ENCODE peak calls at places on chromosomes 11 and 22, in five cellular contexts. G is cardiac muscle cell; Q is CD8-positive, alpha-beta memory T cell; E is stomach; P is heart right ventricle. U is an unnamed sample. For H3K36me3, the result is how much of the 10 kb centered on the place peaks cover.

GRCh38 chr22:28983190-28983589 is 78.4 kb downstream of the C22orf31 start:
- DNase-seq in Q (no peak), E (no peak), P (no peak), G (no peak), U (no peak)

GRCh38 chr11:64078905-64079304 is 43.2 kb downstream of the FLRT1 start:
- DNase-seq in G (no peak), P (peak), Q (no peak), E (no peak), U (no peak)

GRCh38 chr11:122748968-122749687 is 89.2 kb upstream of the CRTAM start:
- DNase-seq in Q (no peak), P (peak), G (peak), E (no peak), U (peak)

GRCh38 chr11:61650781-61651571 is 29.2 kb upstream of the DAGLA start:
- DNase-seq in E (no peak), Q (no peak), P (no peak), G (peak), U (no peak)

GRCh38 chr11:61797263-61797944 is 4.7 kb downstream of the FEN1 start:
- DNase-seq in G (peak), E (peak), Q (peak), P (peak), U (peak)

GRCh38 chr11:63872833-63873201 is 33.9 kb downstream of the MARK2 start:
- DNase-seq in P (no peak), Q (no peak), G (no peak), E (no peak), U (no peak)

GRCh38 chr11:17013548-17014320 is 480 bp downstream of the PLEKHA7 start:
- DNase-seq in E (peak), P (no peak), Q (peak), G (peak), U (no peak)

GRCh38 chr11:34345012-34345804 is 12.6 kb downstream of the ABTB2 start:
- DNase-seq in Q (no peak), P (no peak), E (peak), G (no peak), U (peak)

GRCh38 chr11:6468712-6469495 is 4.8 kb downstream of the TRIM3 start:
- DNase-seq in P (peak), G (peak), E (peak), Q (no peak), U (peak)

GRCh38 chr11:7321708-7322448 is 70.2 kb downstream of the SYT9 start:
- DNase-seq in E (no peak), P (no peak), Q (no peak), G (no peak), U (no peak)

GRCh38 chr11:76891285-76891684 is 30.6 kb downstream of the ACER3 start:
- DNase-seq in E (no peak), G (no peak), Q (no peak), P (no peak), U (no peak)

GRCh38 chr11:70532066-70532440 is 133.7 kb downstream of the CTTN start:
- DNase-seq in E (no peak), G (peak), P (no peak), Q (no peak), U (no peak)

GRCh38 chr11:81159900-81160299 is 1573.8 kb downstream of the FAM181B start:
- DNase-seq in G (no peak), E (no peak), P (no peak), Q (no peak), U (no peak)

GRCh38 chr11:116413861-116414260 is 358.9 kb downstream of the BUD13 start:
- DNase-seq in E (no peak), G (no peak), Q (no peak), P (no peak), U (no peak)

GRCh38 chr11:35541621-35542375 is 16.4 kb upstream of the PAMR1 start:
- DNase-seq in G (no peak), Q (no peak), P (peak), E (no peak), U (peak)

GRCh38 chr22:26404851-26405357 is 24.2 kb upstream of the ASPHD2 start:
- DNase-seq in E (no peak), G (no peak), Q (no peak), P (no peak), U (no peak)

GRCh38 chr11:57214087-57214395 is 23.0 kb downstream of the APLNR start:
- DNase-seq in Q (no peak), E (no peak), G (no peak), P (no peak), U (no peak)

GRCh38 chr11:91248199-91248807 is 976.3 kb upstream of the FAT3 start:
- DNase-seq in E (peak), Q (no peak), P (peak), G (peak), U (peak)

GRCh38 chr11:110772863-110773262 is 60.6 kb upstream of the ARHGAP20 start:
- DNase-seq in Q (no peak), P (no peak), G (no peak), E (no peak), U (no peak)

GRCh38 chr11:111736191-111736590 is 30.0 kb downstream of the PPP2R1B start:
- DNase-seq in G (no peak), Q (no peak), E (no peak), P (no peak), U (peak)

GRCh38 chr22:17920145-17920605 is 104.2 kb downstream of the MICAL3 start:
- DNase-seq in G (peak), Q (no peak), P (peak), E (peak), U (peak)
- H3K4me3 ChIP-seq in G (no peak), Q (no peak), P (peak), E (no peak), U (no peak)

GRCh38 chr11:47924184-47924671 is 56.1 kb upstream of the PTPRJ start:
- DNase-seq in G (no peak), P (no peak), E (peak), Q (no peak), U (peak)

GRCh38 chr11:47923667-47924066 is 56.7 kb upstream of the PTPRJ start:
- DNase-seq in Q (no peak), P (peak), G (peak), E (peak), U (no peak)

GRCh38 chr11:47932544-47932943 is 47.8 kb upstream of the PTPRJ start:
- DNase-seq in E (no peak), G (no peak), Q (no peak), P (no peak), U (no peak)

GRCh38 chr11:47928426-47928825 is 51.9 kb upstream of the PTPRJ start:
- DNase-seq in E (no peak), Q (no peak), G (no peak), P (no peak), U (no peak)
- H3K27ac ChIP-seq in E (no peak), Q (no peak), G (no peak), P (no peak), U (no peak)

DNA sequence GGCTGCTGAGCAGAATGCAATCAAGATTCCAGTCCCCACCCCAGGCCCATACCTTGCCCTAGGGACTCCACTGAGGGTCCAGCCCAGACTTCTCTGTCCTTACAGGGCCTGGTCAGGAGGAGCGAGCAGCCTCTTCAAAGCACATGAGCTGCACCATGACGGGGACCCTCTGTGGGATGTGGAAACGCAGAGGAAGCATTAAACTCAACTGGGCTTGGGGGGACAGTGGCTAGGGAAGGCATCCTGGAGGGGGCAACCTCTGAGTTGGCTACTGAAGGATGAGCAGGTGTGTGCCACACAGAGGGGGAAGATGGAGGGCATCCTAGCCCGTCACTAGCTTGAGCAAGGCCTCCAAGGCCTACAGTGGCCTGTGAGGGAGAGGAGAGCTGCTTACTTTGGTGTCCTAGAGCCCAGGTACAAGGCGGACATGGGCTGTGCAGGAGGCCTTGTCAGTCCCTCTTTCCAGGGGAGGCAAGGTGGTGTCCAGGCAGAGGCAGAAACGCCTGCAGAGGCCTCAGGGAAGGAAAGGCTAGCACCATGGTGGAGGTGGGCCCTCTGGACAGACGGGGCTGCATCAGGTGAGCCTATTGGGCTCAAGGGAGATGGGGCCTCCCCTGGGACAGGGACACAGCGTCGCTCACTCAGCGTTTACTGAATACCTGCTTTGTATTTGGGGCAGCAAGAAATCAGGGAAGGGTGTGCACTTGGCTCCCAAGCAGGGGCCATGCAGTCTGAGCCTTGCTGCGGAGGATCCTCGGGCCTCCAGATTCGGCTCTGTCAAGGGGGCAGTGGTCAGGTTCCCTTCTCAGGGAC is 14.3 kb downstream of the TTC38 start:
- DNase-seq in Q (no peak), P (no peak), G (no peak), E (no peak), U (no peak)
- H3K36me3 ChIP-seq in Q (under half), P (half or more), G (under half), E (half or more), U (half or more)

GRCh38 chr11:93694109-93694508 is 32.6 kb downstream of the CEP295 start:
- DNase-seq in Q (no peak), E (no peak), P (no peak), G (no peak), U (no peak)
- H3K4me3 ChIP-seq in Q (no peak), E (no peak), P (no peak), G (no peak), U (no peak)

U was measured in brain microvascular endothelial cell.